ENCODE peak calls at places on chromosomes 5 and 9, in five cellular contexts. P is mesenchymal stem cell, G is aorta, N is heart left ventricle, B is left lung. Q is an unnamed sample.
A peak's percentile ranks its signal among the peaks of the same experiment; 100 is the strongest.

GRCh38 chr5:101080485-101081240 is 177.6 kb upstream of the ST8SIA4 start:
- DNase-seq in P (no peak), G (no peak), N (no peak), B (no peak), Q (no peak)

GRCh38 chr5:92372766-92373165 is 989.6 kb upstream of the ARRDC3 start:
- DNase-seq in P (no peak), G (no peak), N (no peak), B (no peak), Q (no peak)

GRCh38 chr9:36831381-36832231 is 202.5 kb downstream of the PAX5 start:
- DNase-seq in P (no peak), G (no peak), N (no peak), B (no peak), Q (peak; percentile 41)

GRCh38 chr9:12702160-12702758 is 9.1 kb downstream of the TYRP1 start:
- DNase-seq in P (peak; percentile 87), G (peak; percentile 50), N (peak; percentile 22), B (peak; percentile 33), Q (no peak)

GRCh38 chr5:6829150-6829784 is 116.0 kb downstream of the TENT4A start:
- DNase-seq in P (no peak), G (no peak), N (no peak), B (no peak), Q (no peak)

GRCh38 chr5:132677682-132678400 is 4.1 kb downstream of the IL4 start:
- DNase-seq in P (peak; percentile 16), G (no peak), N (no peak), B (no peak), Q (no peak)

GRCh38 chr5:58407042-58407709 is 52.7 kb downstream of the PLK2 start:
- DNase-seq in P (peak; percentile 51), G (no peak), N (no peak), B (no peak), Q (no peak)

GRCh38 chr5:10892135-10892910 is 131.3 kb upstream of the DAP start:
- DNase-seq in P (peak; percentile 8), G (no peak), N (no peak), B (no peak), Q (no peak)

GRCh38 chr5:82403724-82404123 is 125.6 kb upstream of the RPS23 start:
- DNase-seq in P (no peak), G (no peak), N (no peak), B (no peak), Q (no peak)

GRCh38 chr5:76808142-76808691 is 10.6 kb upstream of the F2RL1 start:
- DNase-seq in P (peak; percentile 38), G (no peak), N (no peak), B (no peak), Q (no peak)

GRCh38 chr5:142941217-142941616 is 171.0 kb downstream of the ARHGAP26 start:
- DNase-seq in P (no peak), G (no peak), N (no peak), B (no peak), Q (no peak)

GRCh38 chr5:55680353-55680752 is 31.8 kb downstream of the SLC38A9 start:
- DNase-seq in P (no peak), G (no peak), N (no peak), B (no peak), Q (no peak)

GRCh38 chr5:90289837-90290236 is 119.7 kb downstream of the CETN3 start:
- DNase-seq in P (no peak), G (no peak), N (no peak), B (no peak), Q (no peak)

GRCh38 chr5:132763369-132764036 is 13.5 kb downstream of the SEPTIN8 start:
- DNase-seq in P (no peak), G (no peak), N (no peak), B (no peak), Q (no peak)

GRCh38 chr9:91101598-91102168 is 260.0 kb downstream of the AUH start:
- DNase-seq in P (no peak), G (no peak), N (no peak), B (no peak), Q (no peak)

GRCh38 chr9:91102269-91102668 is 259.4 kb downstream of the AUH start:
- DNase-seq in P (no peak), G (no peak), N (no peak), B (no peak), Q (no peak)

GRCh38 chr9:91099471-91099870 is 262.2 kb downstream of the AUH start:
- DNase-seq in P (no peak), G (no peak), N (no peak), B (no peak), Q (no peak)

GRCh38 chr9:91098203-91098602 is 263.5 kb downstream of the AUH start:
- DNase-seq in P (no peak), G (no peak), N (no peak), B (no peak), Q (no peak)

DNA sequence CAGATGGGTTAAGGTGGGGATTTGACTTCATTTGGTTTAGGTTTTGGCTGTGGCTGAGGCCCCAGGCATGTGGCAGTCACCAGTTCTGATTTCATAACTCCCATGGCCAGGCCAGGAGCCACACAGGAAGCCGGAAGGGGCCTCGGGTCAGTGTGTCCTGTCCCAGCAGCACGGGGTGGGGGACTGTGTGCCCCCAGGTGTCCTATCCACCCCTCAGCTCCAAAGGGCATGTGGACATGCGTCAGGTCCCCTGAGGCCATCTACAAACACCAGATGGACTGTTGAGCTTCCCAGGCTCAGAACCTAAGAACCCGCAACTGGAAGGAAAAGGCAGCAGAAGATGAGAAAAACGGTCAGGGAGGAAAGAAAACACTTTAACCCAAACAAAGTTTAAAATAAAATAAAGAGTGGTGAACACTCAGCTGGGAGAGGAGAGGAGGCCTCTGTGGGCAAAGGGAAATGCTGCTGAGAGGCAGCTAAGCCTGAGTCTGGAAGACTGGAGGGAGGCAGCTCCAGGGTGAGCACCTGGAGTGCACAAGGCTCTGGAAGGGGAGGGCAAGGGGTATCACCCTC is 260.8 kb downstream of the AUH start:
- DNase-seq in P (no peak), G (peak; percentile 60), N (peak; percentile 74), B (peak; percentile 50), Q (no peak)
- H3K27ac ChIP-seq in P (no peak overlapping the region), G (peak overlapping the region; percentile 33), N (peak overlapping the region; percentile 73), B (peak overlapping the region; percentile 34), Q (peak overlapping the region; percentile 55)

GRCh38 chr9:130763585-130764200 is 70.1 kb downstream of the EXOSC2 start:
- DNase-seq in P (no peak), G (no peak), N (no peak), B (no peak), Q (no peak)
- H3K9me3 ChIP-seq in P (no peaks in the 10 kb centered on the region), G (no peaks in the 10 kb centered on the region), N (no peaks in the 10 kb centered on the region), B (no peaks in the 10 kb centered on the region), Q (no peaks in the 10 kb centered on the region)

DNA sequence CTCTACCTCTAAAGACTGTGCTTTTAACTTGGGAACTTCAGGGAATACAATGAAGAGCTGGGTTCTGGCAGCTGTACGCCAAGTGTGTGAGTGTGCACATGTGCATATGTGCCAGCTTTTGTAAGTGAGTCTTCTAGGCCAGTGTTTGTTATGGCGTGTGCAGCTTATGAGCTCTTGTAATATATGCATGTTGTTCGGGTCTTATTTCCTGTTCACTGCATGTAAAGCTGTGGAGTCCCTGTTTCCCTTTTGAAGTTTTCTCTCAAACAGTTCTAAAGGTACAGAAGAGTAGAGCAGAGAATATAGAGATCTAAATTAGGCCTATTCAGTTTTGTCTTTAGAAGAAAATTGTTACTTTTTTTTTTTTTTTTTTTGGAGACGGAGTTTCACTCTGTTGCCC is 30.6 kb downstream of the TGFBR1 start:
- DNase-seq in P (no peak), G (no peak), N (no peak), B (no peak), Q (no peak)
- H3K27ac ChIP-seq in P (no peak overlapping the region), G (no peak overlapping the region), N (no peak overlapping the region), B (no peak overlapping the region), Q (no peak overlapping the region)

DNA sequence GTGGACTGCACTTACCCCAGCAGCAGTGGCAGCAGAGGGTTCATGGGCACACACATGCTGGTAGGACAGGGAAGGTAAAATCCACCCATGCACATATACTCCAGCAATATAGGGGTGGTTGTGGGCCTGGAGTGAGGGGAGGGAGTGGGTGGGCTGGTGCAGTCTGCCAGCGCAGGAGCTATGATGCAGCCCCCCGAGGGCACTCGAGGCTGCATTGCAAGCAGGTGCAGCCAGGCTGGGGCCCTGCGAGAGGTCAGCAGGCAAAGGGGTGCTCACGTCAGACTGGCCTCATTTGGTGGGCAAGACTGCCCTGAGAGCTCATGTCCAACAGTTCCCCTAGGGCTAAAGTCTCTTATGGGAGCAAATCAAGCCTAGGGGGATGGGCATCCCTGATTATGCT is 32.4 kb upstream of the PCDHA1 start:
- DNase-seq in P (no peak), G (no peak), N (no peak), B (no peak), Q (no peak)
- H3K9me3 ChIP-seq in P (peaks cover 89% of the 10 kb centered on the region), G (peaks cover 9% of the 10 kb centered on the region), N (peaks cover 96% of the 10 kb centered on the region), B (no peaks in the 10 kb centered on the region), Q (peaks cover 33% of the 10 kb centered on the region)

DNA sequence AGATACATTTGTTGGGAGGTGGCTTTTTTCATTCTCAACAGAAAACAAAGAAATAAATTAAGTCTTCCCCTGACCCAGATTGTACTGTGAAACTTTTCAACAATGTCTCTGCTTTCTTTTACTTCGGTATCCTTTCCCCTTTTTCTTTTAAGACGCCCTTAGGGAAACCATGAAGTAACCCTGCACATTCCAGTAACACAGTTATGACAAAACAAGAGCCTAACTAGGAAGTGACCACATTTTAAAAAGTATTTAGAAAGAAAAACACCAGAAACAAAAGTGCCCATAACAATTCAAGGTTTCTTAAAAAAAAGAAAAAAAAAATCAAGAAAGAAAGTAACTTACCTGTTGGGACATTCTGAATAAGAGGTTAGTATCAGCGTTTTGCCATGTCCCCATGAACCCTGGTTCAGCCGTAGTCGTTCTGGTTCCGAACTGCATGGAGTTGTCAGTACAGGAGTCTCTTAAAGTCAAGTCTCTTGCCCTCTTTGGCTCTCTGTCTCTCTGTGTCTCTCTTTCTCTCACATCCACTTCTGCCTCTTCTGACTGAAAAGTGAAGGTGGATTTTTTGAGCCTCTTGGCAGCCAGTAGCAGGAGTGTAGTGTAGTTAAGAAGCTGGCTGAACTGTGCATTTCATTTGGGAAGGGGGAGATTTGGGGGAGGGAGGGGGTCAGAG is 142.9 kb downstream of the BNC2 start:
- DNase-seq in P (peak; percentile 35), G (no peak), N (no peak), B (no peak), Q (no peak)
- H3K27ac ChIP-seq in P (peak overlapping the region; percentile 97), G (peak overlapping the region; percentile 4), N (peak overlapping the region; percentile 83), B (peak overlapping the region; percentile 91), Q (peak overlapping the region; percentile 84)

GRCh38 chr5:44987026-44987425 is 178.3 kb downstream of the MRPS30 start:
- DNase-seq in P (no peak), G (no peak), N (no peak), B (no peak), Q (no peak)
- H3K9me3 ChIP-seq in P (peaks cover 23% of the 10 kb centered on the region), G (peaks cover 2% of the 10 kb centered on the region), N (peaks cover 60% of the 10 kb centered on the region), B (no peaks in the 10 kb centered on the region), Q (peaks cover 23% of the 10 kb centered on the region)

DNA sequence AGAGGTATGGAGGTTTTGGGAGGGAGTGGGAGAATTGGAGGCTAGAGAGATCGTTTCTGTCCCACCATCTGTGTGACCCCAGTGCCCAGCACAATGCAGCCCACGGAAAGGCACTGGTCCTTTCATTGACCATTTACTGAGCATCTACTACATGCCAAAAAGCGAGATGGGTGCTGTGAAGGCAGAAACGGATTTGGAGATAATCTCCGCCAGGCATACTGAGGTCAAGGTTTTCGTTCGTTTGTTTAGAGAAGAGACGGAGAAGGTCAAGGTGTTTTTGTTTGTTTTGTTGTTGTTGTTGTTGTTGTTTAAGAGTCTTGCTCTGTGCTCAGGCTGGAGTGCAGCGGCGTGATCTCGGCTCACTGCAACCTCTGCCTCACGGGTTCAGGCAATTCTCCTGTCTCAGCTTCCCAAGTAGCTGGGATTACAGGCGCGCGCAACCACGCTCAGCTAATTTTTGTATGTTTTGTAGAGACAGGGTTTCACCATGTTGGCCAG is 593 bp upstream of the ZBTB43 start:
- DNase-seq in P (no peak), G (no peak), N (no peak), B (no peak), Q (no peak)
- H3K27ac ChIP-seq in P (no peak overlapping the region), G (no peak overlapping the region), N (peak overlapping the region; percentile 98), B (peak overlapping the region; percentile 88), Q (peak overlapping the region; percentile 93)

GRCh38 chr5:141384471-141385267 is 2.1 kb downstream of the PCDHGA7 start:
- DNase-seq in P (no peak), G (no peak), N (no peak), B (no peak), Q (no peak)
- H3K9me3 ChIP-seq in P (peaks cover 44% of the 10 kb centered on the region), G (peaks cover 31% of the 10 kb centered on the region), N (peaks cover 93% of the 10 kb centered on the region), B (no peaks in the 10 kb centered on the region), Q (peaks cover 24% of the 10 kb centered on the region)